ENCODE peak calls at places on chromosomes 2 and 18, in five cellular contexts. A is mammary epithelial cell, I is KBM-7, X is putamen, U is NAMALWA. R is an unnamed sample.

GRCh38 chr2:207166349-207167128 is 791 bp upstream of the KLF7 start:
- DNase-seq in U (no peak), A (peak; percentile 75), I (peak; percentile 70), X (peak; percentile 85), R (no peak)

GRCh38 chr2:29615841-29616240 is 305.5 kb downstream of the ALK start:
- DNase-seq in A (no peak), U (no peak), I (no peak), X (no peak), R (no peak)

GRCh38 chr2:38866773-38867443 is 8.8 kb downstream of the DHX57 start:
- DNase-seq in X (no peak), A (peak; percentile 88), I (no peak), U (no peak), R (peak; percentile 33)

GRCh38 chr2:235493775-235494715 is at the start of gene AGAP1:
- DNase-seq in I (peak; percentile 68), U (no peak), A (peak; percentile 76), X (peak; percentile 93), R (no peak)

GRCh38 chr2:8475349-8476045 is 206.4 kb upstream of the ID2 start:
- DNase-seq in U (peak; percentile 60), I (no peak), A (no peak), X (no peak), R (no peak)

GRCh38 chr2:105886029-105886454 is 141.3 kb downstream of the NCK2 start:
- DNase-seq in U (no peak), X (no peak), A (peak; percentile 9), I (no peak), R (no peak)

GRCh38 chr2:23900133-23900926 is 26.6 kb downstream of the ATAD2B start:
- DNase-seq in I (no peak), U (no peak), A (peak; percentile 84), X (no peak), R (peak; percentile 36)

GRCh38 chr18:58013241-58014211 is 30.5 kb upstream of the NEDD4L start:
- DNase-seq in X (peak; percentile 38), I (no peak), A (peak; percentile 66), U (no peak), R (no peak)

GRCh38 chr2:177710003-177710411 is 317.4 kb downstream of the AGPS start:
- DNase-seq in U (no peak), A (no peak), X (no peak), I (no peak), R (no peak)

GRCh38 chr2:210558708-210559107 is 2.3 kb downstream of the CPS1 start:
- DNase-seq in U (no peak), A (peak; percentile 21), X (no peak), I (no peak), R (no peak)

GRCh38 chr2:58976374-58977055 is 735.4 kb upstream of the FANCL start:
- DNase-seq in A (no peak), U (no peak), X (no peak), I (no peak), R (no peak)

GRCh38 chr18:50716902-50717301 is 102.9 kb downstream of the MRO start:
- DNase-seq in X (peak; percentile 39), U (no peak), A (no peak), I (no peak), R (no peak)

GRCh38 chr2:135647836-135648579 is 93.6 kb upstream of the UBXN4 start:
- DNase-seq in I (no peak), A (no peak), X (no peak), U (no peak), R (no peak)

GRCh38 chr2:75564713-75565369 is 4.1 kb upstream of the EVA1A start:
- DNase-seq in U (no peak), I (no peak), A (no peak), X (no peak), R (no peak)

GRCh38 chr18:55998071-55998522 is 410.1 kb upstream of the TCF4 start:
- DNase-seq in I (no peak), X (peak; percentile 89), U (no peak), A (peak; percentile 54), R (no peak)

GRCh38 chr2:200705305-200705985 is 106.3 kb upstream of the BZW1 start:
- DNase-seq in A (peak; percentile 8), I (no peak), U (peak; percentile 49), X (peak; percentile 56), R (no peak)

GRCh38 chr2:200077838-200078237 is 122.5 kb downstream of the MAIP1 start:
- DNase-seq in X (no peak), A (no peak), U (no peak), I (no peak), R (no peak)

GRCh38 chr2:158923180-158923594 is 45.3 kb upstream of the TANC1 start:
- DNase-seq in U (no peak), A (peak; percentile 14), I (no peak), X (no peak), R (no peak)

GRCh38 chr2:213818436-213818835 is 534.2 kb downstream of the SPAG16 start:
- DNase-seq in A (no peak), U (no peak), I (no peak), X (no peak), R (no peak)

GRCh38 chr18:1092228-1092627 is 187.6 kb downstream of the ADCYAP1 start:
- DNase-seq in X (no peak), A (peak; percentile 0), I (no peak), U (no peak), R (no peak)

R was measured in keratinocyte.